ENCODE peak calls at places on chromosomes 13 and 19, in five cellular contexts. T is mucosa of descending colon, A is A549, B is HuH-7.5, Q is HFFc6. F is an unnamed sample.

GRCh38 chr13:101453784-101454201 is 1.3 kb downstream of the ITGBL1 start:
- DNase-seq in A (no peak), B (no peak), Q (no peak), T (peak), F (peak)

GRCh38 chr19:45451181-45451849 is 16.5 kb upstream of the FOSB start:
- DNase-seq in Q (peak), A (no peak), T (no peak), B (no peak), F (peak)

GRCh38 chr13:94481966-94482365 is 2.5 kb upstream of the DCT start:
- DNase-seq in T (no peak), Q (peak), A (peak), B (no peak), F (no peak)

GRCh38 chr19:15469513-15470297 is 5.4 kb upstream of the RASAL3 start:
- DNase-seq in A (no peak), B (peak), T (no peak), Q (no peak), F (peak)

GRCh38 chr19:43429395-43429794 is 14.7 kb downstream of the TEX101 start:
- DNase-seq in T (no peak), A (no peak), B (no peak), Q (no peak), F (no peak)

GRCh38 chr13:26247011-26247410 is 6.9 kb upstream of the CDK8 start:
- DNase-seq in Q (no peak), A (no peak), B (no peak), T (no peak), F (no peak)

GRCh38 chr19:50723735-50724521 is 764 bp downstream of the CLEC11A start:
- DNase-seq in T (no peak), B (no peak), Q (no peak), A (no peak), F (no peak)

GRCh38 chr19:18503971-18504885 is 17.6 kb downstream of the ELL start:
- DNase-seq in Q (no peak), T (peak), B (peak), A (peak), F (no peak)

GRCh38 chr13:110005563-110005962 is 219.2 kb upstream of the IRS2 start:
- DNase-seq in B (no peak), A (no peak), Q (peak), T (no peak), F (no peak)

GRCh38 chr13:43664700-43665191 is 122.0 kb downstream of the ENOX1 start:
- DNase-seq in B (no peak), T (peak), A (peak), Q (peak), F (no peak)

GRCh38 chr19:8044018-8044417 is 8.5 kb upstream of the CCL25 start:
- DNase-seq in B (no peak), A (no peak), T (no peak), Q (no peak), F (no peak)

GRCh38 chr19:3576696-3577443 is 4.1 kb downstream of the HMG20B start:
- DNase-seq in A (no peak), B (peak), Q (no peak), T (peak), F (no peak)

GRCh38 chr19:40523322-40524047 is 53.2 kb upstream of the SHKBP1 start:
- DNase-seq in Q (peak), A (peak), T (peak), B (peak), F (peak)

GRCh38 chr13:99103536-99103935 is 97.1 kb upstream of the UBAC2 start:
- DNase-seq in Q (no peak), A (no peak), T (no peak), B (no peak), F (no peak)

GRCh38 chr13:90485441-90485840 is 862.0 kb upstream of the MIR17HG start:
- DNase-seq in T (no peak), B (no peak), A (peak), Q (peak), F (no peak)

GRCh38 chr13:50993371-50993770 is 83.8 kb downstream of the RNASEH2B start:
- DNase-seq in Q (no peak), A (no peak), B (no peak), T (no peak), F (no peak)

GRCh38 chr19:16846901-16847300 is 17.7 kb downstream of the SIN3B start:
- DNase-seq in T (no peak), Q (no peak), A (no peak), B (no peak), F (no peak)

GRCh38 chr19:3575260-3575741 is 2.6 kb downstream of the HMG20B start:
- DNase-seq in B (peak), T (no peak), Q (no peak), A (peak), F (peak)

GRCh38 chr19:51799998-51800848 is 5.3 kb downstream of the FPR3 start:
- DNase-seq in B (no peak), A (no peak), T (no peak), Q (no peak), F (no peak)

GRCh38 chr19:9935409-9936062 is 779 bp downstream of the OLFM2 start:
- DNase-seq in T (no peak), B (no peak), Q (no peak), A (no peak), F (no peak)

GRCh38 chr19:38319421-38320258 is at the start of gene KCNK6:
- DNase-seq in B (no peak), Q (no peak), T (peak), A (no peak), F (peak)

GRCh38 chr19:10070730-10071446 is 15.2 kb upstream of the SHFL start:
- DNase-seq in B (no peak), T (no peak), A (no peak), Q (no peak), F (no peak)

GRCh38 chr19:50357178-50358100 is 8.0 kb downstream of the NAPSA start:
- DNase-seq in A (peak), T (peak), Q (peak), B (no peak), F (peak)

GRCh38 chr19:53659292-53659691 is 27.5 kb downstream of the DPRX start:
- DNase-seq in B (no peak), T (no peak), A (peak), Q (no peak), F (peak)

GRCh38 chr13:108586826-108587225 is 42.6 kb upstream of the MYO16 start:
- DNase-seq in Q (no peak), A (no peak), B (no peak), T (no peak), F (no peak)

GRCh38 chr13:79309690-79310089 is 96.4 kb downstream of the RBM26 start:
- DNase-seq in Q (no peak), A (no peak), T (no peak), B (no peak), F (no peak)

GRCh38 chr13:99995503-99996176 is 14.1 kb downstream of the ZIC2 start:
- DNase-seq in T (no peak), B (no peak), A (no peak), Q (no peak), F (no peak)

GRCh38 chr19:29683009-29683408 is 17.7 kb downstream of the PLEKHF1 start:
- DNase-seq in A (no peak), Q (no peak), T (no peak), B (no peak), F (no peak)

GRCh38 chr13:26460652-26461051 is 96.8 kb upstream of the WASF3 start:
- DNase-seq in T (no peak), B (no peak), A (no peak), Q (no peak), F (no peak)

GRCh38 chr13:60435762-60436374 is 38.8 kb downstream of the TDRD3 start:
- DNase-seq in T (no peak), B (no peak), Q (no peak), A (no peak), F (no peak)

GRCh38 chr13:33316890-33317289 is 31.3 kb upstream of the STARD13 start:
- DNase-seq in T (no peak), A (no peak), Q (peak), B (no peak), F (no peak)

GRCh38 chr19:19053508-19054314 is 10.1 kb upstream of the SLC25A42 start:
- DNase-seq in Q (no peak), B (peak), T (no peak), A (peak), F (peak)

GRCh38 chr19:49614096-49614857 is 23.3 kb downstream of the PRR12 start:
- DNase-seq in T (no peak), Q (peak), B (no peak), A (peak), F (no peak)

GRCh38 chr13:99361197-99361596 is 54.0 kb upstream of the GPR183 start:
- DNase-seq in A (no peak), B (no peak), Q (no peak), T (no peak), F (no peak)

GRCh38 chr13:100668408-100668807 is 6.2 kb downstream of the TMTC4 start:
- DNase-seq in B (no peak), A (no peak), T (no peak), Q (no peak), F (no peak)

GRCh38 chr13:94711561-94712286 is 621 bp downstream of the SOX21 start:
- DNase-seq in B (no peak), Q (no peak), A (peak), T (no peak), F (no peak)